ENCODE peak calls at places on chromosomes 3 and 15, in eight cellular contexts. Q is body of pancreas, C is thyroid gland, V is stomach, E is adrenal gland, H is A549, A is spleen, O is GM12891. U is an unnamed sample.

GRCh38 chr3:126153695-126154360 is 26.6 kb downstream of the ALDH1L1 start:
- DNase-seq in Q (no peak), C (no peak), V (no peak), E (no peak), H (no peak), A (peak), O (no peak), U (peak)

GRCh38 chr3:143078883-143079282 is 40.7 kb upstream of the CHST2 start:
- DNase-seq in Q (no peak), C (peak), V (no peak), E (no peak), H (no peak), A (no peak), O (no peak), U (peak)

GRCh38 chr15:23645379-23646164 is 2.1 kb downstream of the MAGEL2 start:
- DNase-seq in Q (peak), C (no peak), V (no peak), E (no peak), H (no peak), A (no peak), O (no peak), U (no peak)

GRCh38 chr15:60799885-60800728 is 321.2 kb upstream of the ICE2 start:
- DNase-seq in Q (no peak), C (no peak), V (no peak), E (no peak), H (no peak), A (no peak), O (no peak), U (no peak)

GRCh38 chr15:60529332-60529731 is 50.4 kb upstream of the ICE2 start:
- DNase-seq in Q (no peak), C (no peak), V (no peak), E (no peak), H (no peak), A (no peak), O (no peak), U (no peak)

GRCh38 chr3:47012342-47013230 is 33.1 kb downstream of the NBEAL2 start:
- DNase-seq in Q (peak), C (no peak), V (peak), E (no peak), H (no peak), A (peak), O (no peak), U (no peak)

GRCh38 chr3:168876346-168877035 is 780.8 kb upstream of the GOLIM4 start:
- DNase-seq in Q (no peak), C (no peak), V (no peak), E (no peak), H (no peak), A (no peak), O (no peak), U (no peak)

GRCh38 chr3:126784254-126784653 is 80.2 kb downstream of the CHCHD6 start:
- DNase-seq in Q (no peak), C (no peak), V (no peak), E (no peak), H (no peak), A (no peak), O (no peak), U (no peak)

GRCh38 chr3:73540969-73541740 is 83.6 kb downstream of the PDZRN3 start:
- DNase-seq in Q (no peak), C (no peak), V (no peak), E (no peak), H (no peak), A (no peak), O (no peak), U (no peak)

GRCh38 chr15:67692573-67692972 is 132.7 kb upstream of the SKOR1 start:
- DNase-seq in Q (no peak), C (no peak), V (no peak), E (no peak), H (no peak), A (no peak), O (no peak), U (no peak)

GRCh38 chr15:59186501-59186900 is 20.1 kb upstream of the LDHAL6B start:
- DNase-seq in Q (no peak), C (no peak), V (no peak), E (no peak), H (no peak), A (no peak), O (no peak), U (no peak)

GRCh38 chr15:67105065-67105951 is 39.9 kb downstream of the SMAD3 start:
- DNase-seq in Q (peak), C (no peak), V (peak), E (peak), H (peak), A (peak), O (no peak), U (no peak)

GRCh38 chr3:161823910-161824309 is 327.3 kb downstream of the OTOL1 start:
- DNase-seq in Q (no peak), C (no peak), V (no peak), E (no peak), H (no peak), A (no peak), O (no peak), U (no peak)

GRCh38 chr15:31265090-31265870 is 61.4 kb upstream of the KLF13 start:
- DNase-seq in Q (peak), C (no peak), V (peak), E (peak), H (no peak), A (peak), O (no peak), U (peak)

GRCh38 chr15:99057697-99058420 is 47.0 kb upstream of the SYNM start:
- DNase-seq in Q (no peak), C (peak), V (no peak), E (no peak), H (no peak), A (peak), O (peak), U (peak)

GRCh38 chr15:100928632-100929280 is 9.6 kb downstream of the LRRK1 start:
- DNase-seq in Q (no peak), C (peak), V (no peak), E (no peak), H (no peak), A (no peak), O (no peak), U (peak)

GRCh38 chr15:100930306-100930848 is 11.2 kb downstream of the LRRK1 start:
- DNase-seq in Q (no peak), C (no peak), V (no peak), E (no peak), H (no peak), A (no peak), O (no peak), U (no peak)

GRCh38 chr15:100929641-100930042 is 10.5 kb downstream of the LRRK1 start:
- DNase-seq in Q (no peak), C (peak), V (no peak), E (no peak), H (no peak), A (no peak), O (no peak), U (peak)

GRCh38 chr15:100932676-100933348 is 13.7 kb downstream of the LRRK1 start:
- DNase-seq in Q (no peak), C (no peak), V (no peak), E (no peak), H (no peak), A (no peak), O (no peak), U (no peak)

DNA sequence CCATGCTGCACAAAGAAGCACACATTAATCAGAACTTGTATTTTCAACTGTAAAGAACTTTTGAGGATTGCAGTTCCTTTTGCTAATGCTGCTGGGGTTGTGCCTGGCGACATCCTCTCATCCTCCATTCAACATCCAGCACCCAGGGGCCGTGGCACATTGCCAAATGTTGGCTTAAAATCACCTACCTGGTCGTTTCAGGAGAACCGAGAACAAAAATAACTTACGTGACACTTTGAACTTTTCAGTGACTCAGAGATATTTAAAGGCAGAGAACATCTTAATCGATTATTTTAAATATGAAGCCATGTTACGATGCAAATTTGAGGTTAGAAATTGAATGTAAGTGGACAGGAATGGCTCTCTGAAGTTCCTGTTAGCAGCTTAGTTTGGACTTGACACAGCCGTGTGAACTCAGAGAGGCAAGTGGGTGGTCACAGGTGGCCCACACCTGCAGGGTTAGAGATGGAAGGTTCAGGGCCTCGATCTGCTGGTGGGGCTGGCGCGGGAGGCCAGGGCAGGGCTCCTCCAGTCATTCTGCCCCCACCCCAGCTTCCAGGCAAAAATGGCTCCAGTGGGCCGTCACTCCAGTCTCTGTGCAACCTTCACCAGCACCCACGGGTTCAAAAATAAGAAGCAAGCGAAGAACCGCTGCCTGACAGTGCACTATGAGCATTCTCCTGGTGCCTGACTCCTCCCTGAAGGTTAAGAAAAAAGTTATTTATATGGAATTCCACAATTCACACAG is 12.2 kb downstream of the LRRK1 start:
- DNase-seq in Q (no peak), C (peak), V (no peak), E (no peak), H (no peak), A (no peak), O (no peak), U (no peak)
- TF ChIP-seq POLR2A in Q (no peak), C (no peak), V (no peak), E (no peak), H (no peak), A (no peak), O (no peak), U (no peak)

GRCh38 chr3:23807161-23808015 is 1.6 kb downstream of the UBE2E1 start:
- DNase-seq in Q (no peak), C (peak), V (no peak), E (no peak), H (no peak), A (no peak), O (no peak), U (no peak)
- TF ChIP-seq POLR2A in Q (peak), C (no peak), V (no peak), E (peak), H (no peak), A (no peak), O (no peak), U (no peak)

DNA sequence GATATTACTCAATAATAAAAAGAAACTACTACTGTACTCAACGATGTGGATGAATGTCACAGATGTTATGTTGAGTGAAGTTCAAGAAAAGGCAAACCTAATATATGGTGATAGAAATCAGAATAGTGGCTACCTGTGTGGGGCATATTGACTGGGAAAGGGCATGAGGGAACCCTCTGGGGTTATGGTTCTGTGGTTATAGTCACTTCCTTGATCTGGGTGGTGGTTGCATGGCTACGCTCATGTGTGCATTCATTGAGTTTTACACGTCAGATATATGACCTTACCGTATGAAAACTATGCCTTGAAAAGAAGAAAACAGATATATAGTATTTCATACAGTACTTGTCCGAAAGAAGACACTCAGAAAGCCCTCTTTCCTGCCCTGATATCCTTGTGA is 331.0 kb upstream of the LRRFIP2 start:
- DNase-seq in Q (no peak), C (no peak), V (no peak), E (no peak), H (no peak), A (no peak), O (no peak), U (no peak)
- TF ChIP-seq POLR2A in Q (no peak), C (no peak), V (no peak), E (no peak), H (no peak), A (no peak), O (no peak), U (no peak)

DNA sequence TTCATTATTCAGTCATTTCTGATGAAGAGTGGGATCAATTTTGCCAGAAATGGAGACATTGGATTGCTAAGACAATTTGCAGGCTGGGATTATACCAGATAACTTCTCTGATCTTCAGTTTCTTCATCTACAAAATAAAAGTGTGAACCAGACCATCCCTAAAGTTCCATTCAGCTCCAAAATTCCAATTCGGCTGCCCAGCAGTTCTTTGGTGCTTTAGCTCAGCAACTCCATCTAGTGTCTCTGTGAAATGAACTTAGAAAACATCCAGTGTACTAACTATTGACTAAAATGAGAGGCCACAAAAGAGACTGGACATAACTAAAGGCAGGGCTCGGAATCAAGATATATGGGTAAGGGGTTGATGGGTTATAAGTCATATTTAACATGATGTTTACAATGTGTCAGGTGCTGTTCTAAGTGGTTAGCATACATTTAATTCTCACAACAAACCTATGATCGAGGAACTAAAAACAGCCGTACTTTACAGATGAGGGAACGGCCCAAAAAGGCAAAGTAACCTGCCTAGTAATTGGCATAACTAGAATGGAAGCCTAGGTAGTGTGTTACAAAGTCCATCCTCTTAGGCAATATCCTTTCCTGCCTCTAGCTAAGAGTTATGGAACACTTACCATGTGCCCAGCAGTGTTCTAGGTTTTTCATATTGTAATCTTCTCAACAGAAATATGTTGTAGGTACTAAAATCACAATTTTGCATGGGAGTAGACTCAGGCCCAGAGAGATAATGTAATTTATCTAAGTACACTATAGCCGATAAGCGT is 17.0 kb downstream of the THAP10 start:
- DNase-seq in Q (no peak), C (peak), V (no peak), E (no peak), H (no peak), A (no peak), O (no peak), U (no peak)
- TF ChIP-seq POLR2A in Q (no peak), C (no peak), V (no peak), E (no peak), H (no peak), A (no peak), O (no peak), U (no peak)

GRCh38 chr3:94062513-94063404 is at the start of the genes DHFR2 and NSUN3:
- DNase-seq in Q (peak), C (peak), V (peak), E (peak), H (peak), A (peak), O (peak), U (peak)
- TF ChIP-seq POLR2A in Q (peak), C (no peak), V (no peak), E (peak), H (peak), A (no peak), O (peak), U (no peak)

GRCh38 chr3:10312391-10312790 is 8.5 kb downstream of the SEC13 start:
- DNase-seq in Q (peak), C (no peak), V (no peak), E (no peak), H (no peak), A (no peak), O (no peak), U (no peak)

GRCh38 chr3:10315101-10315500 is 5.8 kb downstream of the SEC13 start:
- DNase-seq in Q (no peak), C (no peak), V (no peak), E (no peak), H (no peak), A (no peak), O (no peak), U (no peak)

GRCh38 chr3:10310578-10310977 is 10.3 kb downstream of the SEC13 start:
- DNase-seq in Q (no peak), C (no peak), V (no peak), E (no peak), H (no peak), A (no peak), O (no peak), U (no peak)

GRCh38 chr3:10311710-10312109 is 9.2 kb downstream of the SEC13 start:
- DNase-seq in Q (no peak), C (no peak), V (no peak), E (no peak), H (no peak), A (no peak), O (no peak), U (no peak)

DNA sequence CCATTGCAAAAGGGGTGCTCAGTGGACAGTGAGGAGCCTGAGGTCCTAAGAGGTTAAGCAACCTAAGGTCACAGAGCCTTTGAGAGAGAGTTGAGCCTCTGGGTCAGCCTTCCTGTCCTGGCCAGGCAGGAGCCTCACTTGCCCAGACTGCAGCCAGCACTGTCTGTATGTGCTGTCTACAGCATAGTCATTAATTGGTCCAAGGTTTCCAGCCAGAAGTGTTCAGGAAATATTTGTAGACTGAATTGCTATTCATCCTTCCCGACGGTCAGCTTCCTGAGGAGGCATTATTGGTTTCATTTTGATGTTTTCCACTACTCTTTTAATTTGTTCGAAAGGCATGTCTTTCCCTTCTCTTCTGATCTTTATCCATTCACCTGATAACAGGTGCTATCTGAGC is 8.0 kb downstream of the SEC13 start:
- DNase-seq in Q (no peak), C (no peak), V (no peak), E (no peak), H (no peak), A (no peak), O (no peak), U (no peak)
- TF ChIP-seq POLR2A in Q (no peak), C (no peak), V (no peak), E (no peak), H (no peak), A (no peak), O (no peak), U (no peak)

GRCh38 chr3:49024449-49024848 is 2.5 kb downstream of the NDUFAF3 start:
- DNase-seq in Q (no peak), C (no peak), V (no peak), E (no peak), H (no peak), A (no peak), O (no peak), U (no peak)
- TF ChIP-seq POLR2A in Q (no peak), C (no peak), V (no peak), E (no peak), H (no peak), A (no peak), O (no peak), U (no peak)

DNA sequence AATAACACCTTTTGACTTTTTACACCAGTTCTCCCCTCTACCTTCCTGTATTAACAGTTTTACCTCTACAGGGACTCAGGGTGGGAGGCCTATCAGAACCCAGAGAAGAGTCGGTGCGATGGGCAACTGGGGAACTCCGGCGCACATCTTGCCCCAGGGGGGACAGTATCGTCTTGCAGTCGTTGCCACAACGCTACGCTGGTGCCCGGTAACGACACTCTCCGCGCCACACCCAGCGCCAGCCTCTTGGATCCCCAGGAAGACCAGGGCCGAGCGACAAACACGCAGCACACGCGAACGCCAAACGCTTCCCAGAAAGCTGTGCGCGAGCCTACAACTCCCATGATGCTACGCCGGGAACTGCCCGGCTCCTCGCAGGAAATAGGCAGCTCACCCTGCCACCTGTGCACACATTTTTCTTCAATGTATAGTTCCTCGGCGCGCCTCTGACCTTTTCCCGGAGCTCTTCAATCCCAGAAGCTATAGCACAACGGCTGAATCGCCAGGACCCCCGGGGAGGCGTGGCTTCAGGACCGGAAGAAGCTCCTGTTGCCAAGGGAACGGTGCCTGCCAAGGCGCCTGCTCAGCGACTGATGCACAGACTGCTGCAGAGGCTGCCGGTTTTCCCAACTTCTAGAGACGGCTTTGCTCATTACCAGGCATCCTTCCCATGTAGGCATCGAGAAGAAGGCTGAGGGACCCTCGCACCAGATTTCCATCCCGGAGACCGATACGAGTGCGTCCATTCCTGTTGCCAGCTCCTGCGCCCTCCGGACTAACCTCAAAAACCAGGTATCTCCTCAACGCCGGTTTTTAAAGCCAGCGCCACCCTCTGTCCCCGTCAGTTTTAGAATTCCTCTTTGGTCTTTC is at the start of gene ARL6:
- DNase-seq in Q (peak), C (peak), V (peak), E (peak), H (peak), A (peak), O (peak), U (peak)
- TF ChIP-seq POLR2A in Q (peak), C (no peak), V (no peak), E (peak), H (peak), A (no peak), O (peak), U (no peak)

U was measured in esophagus muscularis mucosa.